ENCODE peak calls at places on chromosomes 12 and 14, in six cellular contexts. F is right cardiac atrium; C is stimulated activated CD8-positive, alpha-beta memory T cell treated with anti-CD3 and anti-CD28 coated beads, Interleukin-15, amount 100 ng/mL, for 24 hours; B is AG08395; S is stimulated activated CD4-positive, alpha-beta T cell treated with anti-CD3 and anti-CD28 coated beads, Interleukin-4, amount 100 ng/mL, for 24 hours; M is GM13977. J is an unnamed sample.

GRCh38 chr14:52241102-52241793 is 26.2 kb upstream of the PTGDR start:
- DNase-seq in F (no peak), C (no peak), B (peak; percentile 60), S (no peak), M (no peak), J (no peak)

GRCh38 chr14:24958271-24958670 is 91.7 kb downstream of the STXBP6 start:
- DNase-seq in F (no peak), C (no peak), B (no peak), S (no peak), M (no peak), J (no peak)

GRCh38 chr12:981956-982355 is 9.1 kb upstream of the ERC1 start:
- DNase-seq in F (no peak), C (no peak), B (no peak), S (no peak), M (no peak), J (no peak)

GRCh38 chr12:113089839-113090238 is 33.3 kb downstream of the DTX1 start:
- DNase-seq in F (no peak), C (no peak), B (no peak), S (no peak), M (no peak), J (no peak)

GRCh38 chr12:90999946-91000345 is 4.8 kb downstream of the EPYC start:
- DNase-seq in F (no peak), C (no peak), B (no peak), S (no peak), M (no peak), J (no peak)

GRCh38 chr14:77151918-77152588 is 10.5 kb upstream of the ZDHHC22 start:
- DNase-seq in F (no peak), C (no peak), B (peak; percentile 67), S (no peak), M (peak; percentile 77), J (no peak)

GRCh38 chr12:4580165-4580773 is 18.3 kb downstream of the DYRK4 start:
- DNase-seq in F (no peak), C (no peak), B (no peak), S (no peak), M (no peak), J (no peak)

GRCh38 chr12:116142936-116143882 is 134.3 kb downstream of the MED13L start:
- DNase-seq in F (no peak), C (no peak), B (peak; percentile 40), S (no peak), M (no peak), J (no peak)

GRCh38 chr14:52906141-52906601 is 44.7 kb downstream of the FERMT2 start:
- DNase-seq in F (no peak), C (no peak), B (peak; percentile 66), S (no peak), M (no peak), J (no peak)

GRCh38 chr12:116666305-116666673 is 71.6 kb downstream of the SPRING1 start:
- DNase-seq in F (no peak), C (no peak), B (no peak), S (no peak), M (no peak), J (no peak)

GRCh38 chr14:31949709-31950108 is 127.4 kb upstream of the ARHGAP5 start:
- DNase-seq in F (no peak), C (no peak), B (peak; percentile 29), S (no peak), M (no peak), J (no peak)

GRCh38 chr12:113537751-113538087 is 66.0 kb upstream of the LHX5 start:
- DNase-seq in F (no peak), C (no peak), B (no peak), S (no peak), M (no peak), J (no peak)

GRCh38 chr14:90426663-90427062 is 29.8 kb downstream of the CALM1 start:
- DNase-seq in F (peak; percentile 63), C (no peak), B (no peak), S (no peak), M (no peak), J (no peak)

GRCh38 chr14:24132976-24133375 is 2.5 kb downstream of the FITM1 start:
- DNase-seq in F (no peak), C (no peak), B (no peak), S (no peak), M (no peak), J (no peak)

GRCh38 chr12:6416596-6416995 is 28.2 kb upstream of the CD27 start:
- DNase-seq in F (no peak), C (no peak), B (no peak), S (no peak), M (no peak), J (no peak)

GRCh38 chr14:50854521-50854920 is 17.3 kb upstream of the ABHD12B start:
- DNase-seq in F (no peak), C (no peak), B (no peak), S (no peak), M (no peak), J (no peak)

GRCh38 chr12:24861751-24862575 is 86.9 kb downstream of the BCAT1 start:
- DNase-seq in F (no peak), C (no peak), B (no peak), S (no peak), M (no peak), J (no peak)

GRCh38 chr14:83096092-83096491 is 1562.4 kb upstream of the SEL1L start:
- DNase-seq in F (no peak), C (no peak), B (no peak), S (no peak), M (no peak), J (no peak)

J was measured in breast epithelium.